ENCODE peak calls at places on chromosome 21, in six cellular contexts. S is activated T-cell treated with anti-CD3 and anti-CD28 coated beads, Interleukin-2, amount 50 U/mL, for 72 hours; V is stimulated activated CD8-positive, alpha-beta memory T cell treated with anti-CD3 and anti-CD28 coated beads, Interleukin-12 subunit alpha, Interleukin-12 subunit beta, amount 100 ng/mL, for 4 hours; Z is astrocyte of the spinal cord; R is MG63; X is H7. U is an unnamed sample.

GRCh38 chr21:41766883-41767605 is at the start of gene RIPK4:
- DNase-seq in S (peak; percentile 69), V (peak; percentile 34), Z (peak; percentile 14), R (peak; percentile 56), X (peak; percentile 98), U (no peak)

GRCh38 chr21:21179619-21180336 is 181.6 kb downstream of the NCAM2 start:
- DNase-seq in S (no peak), V (no peak), Z (no peak), R (no peak), X (no peak), U (no peak)

GRCh38 chr21:41901099-41901498 is 22.0 kb upstream of the PRDM15 start:
- DNase-seq in S (peak; percentile 67), V (no peak), Z (no peak), R (no peak), X (no peak), U (no peak)

GRCh38 chr21:41895643-41896493 is 16.7 kb upstream of the PRDM15 start:
- DNase-seq in S (peak; percentile 41), V (peak; percentile 21), Z (peak; percentile 41), R (no peak), X (peak; percentile 68), U (no peak)

GRCh38 chr21:46188226-46189212 is 4.3 kb upstream of the SPATC1L start:
- DNase-seq in S (no peak), V (no peak), Z (peak; percentile 51), R (no peak), X (peak; percentile 72), U (peak; percentile 73)

GRCh38 chr21:35812679-35813078 is 247.6 kb downstream of the SETD4 start:
- DNase-seq in S (no peak), V (no peak), Z (no peak), R (no peak), X (no peak), U (no peak)

GRCh38 chr21:43266534-43266933 is 97.7 kb downstream of the CRYAA start:
- DNase-seq in S (no peak), V (no peak), Z (no peak), R (no peak), X (no peak), U (no peak)

GRCh38 chr21:45641480-45642035 is 2.0 kb upstream of the PCBP3 start:
- DNase-seq in S (no peak), V (no peak), Z (no peak), R (no peak), X (peak; percentile 61), U (no peak)

U was measured in HT1080.